ENCODE peak calls at places on chromosomes 6 and 20, in four cellular contexts. G, Y, Z and L are unnamed samples.

GRCh38 chr20:52312131-52312729 is 120.7 kb upstream of the ZFP64 start:
- DNase-seq in G (peak; percentile 78), Y (peak; percentile 78), Z (peak; percentile 35), L (no peak)

GRCh38 chr6:15429146-15430110 is 183.6 kb downstream of the JARID2 start:
- DNase-seq in G (peak; percentile 81), Y (peak; percentile 85), Z (no peak), L (no peak)

GRCh38 chr6:167351656-167352354 is 26.9 kb downstream of the TTLL2 start:
- DNase-seq in G (no peak), Y (no peak), Z (no peak), L (no peak)

GRCh38 chr20:289693-290080 is 863 bp downstream of the C20orf96 start:
- DNase-seq in G (no peak), Y (peak; percentile 15), Z (no peak), L (no peak)

GRCh38 chr20:54324652-54325285 is 116.9 kb downstream of the PFDN4 start:
- DNase-seq in G (no peak), Y (no peak), Z (no peak), L (no peak)

GRCh38 chr20:4898282-4898681 is 103.0 kb downstream of the SLC23A2 start:
- DNase-seq in G (peak; percentile 82), Y (peak; percentile 74), Z (peak; percentile 65), L (peak; percentile 25)

GRCh38 chr6:149529650-149530049 is 16.2 kb downstream of the PPIL4 start:
- DNase-seq in G (no peak), Y (no peak), Z (no peak), L (no peak)

GRCh38 chr20:17875106-17875980 is 93.3 kb downstream of the SNX5 start:
- DNase-seq in G (peak; percentile 93), Y (peak; percentile 95), Z (peak; percentile 96), L (no peak)

GRCh38 chr6:150720774-150721233 is 121.1 kb downstream of the PLEKHG1 start:
- DNase-seq in G (peak; percentile 21), Y (peak; percentile 62), Z (no peak), L (no peak)

GRCh38 chr20:37406010-37406998 is 60.4 kb downstream of the SRC start:
- DNase-seq in G (no peak), Y (peak; percentile 43), Z (peak; percentile 45), L (no peak)

GRCh38 chr6:34657037-34657306 is 39.6 kb downstream of the ILRUN start:
- DNase-seq in G (no peak), Y (no peak), Z (no peak), L (no peak)

GRCh38 chr20:63362426-63363009 is 1.4 kb upstream of the CHRNA4 start:
- DNase-seq in G (no peak), Y (no peak), Z (no peak), L (no peak)

GRCh38 chr6:10792101-10792500 is 44.5 kb downstream of the TMEM14B start:
- DNase-seq in G (no peak), Y (no peak), Z (no peak), L (no peak)

GRCh38 chr6:114144887-114145851 is 174.2 kb upstream of the HDAC2 start:
- DNase-seq in G (no peak), Y (no peak), Z (no peak), L (no peak)

GRCh38 chr20:63215101-63216040 is 560 bp downstream of the YTHDF1 start:
- DNase-seq in G (peak; percentile 64), Y (peak; percentile 62), Z (no peak), L (no peak)

GRCh38 chr6:28858963-28859362 is 64.8 kb downstream of the TRIM27 start:
- DNase-seq in G (no peak), Y (no peak), Z (no peak), L (no peak)

GRCh38 chr6:68082086-68082485 is 553.0 kb upstream of the ADGRB3 start:
- DNase-seq in G (peak; percentile 12), Y (no peak), Z (no peak), L (no peak)

GRCh38 chr6:36098920-36099647 is 31.2 kb upstream of the MAPK13 start:
- DNase-seq in G (no peak), Y (peak; percentile 56), Z (no peak), L (no peak)

GRCh38 chr6:19697744-19698290 is 139.4 kb upstream of the ID4 start:
- DNase-seq in G (peak; percentile 59), Y (peak; percentile 58), Z (no peak), L (no peak)

GRCh38 chr6:130760006-130760405 is 67.2 kb upstream of the SMLR1 start:
- DNase-seq in G (peak; percentile 61), Y (peak; percentile 54), Z (no peak), L (no peak)

GRCh38 chr20:44979090-44979621 is 12.8 kb downstream of the STK4 start:
- DNase-seq in G (peak; percentile 24), Y (peak; percentile 80), Z (no peak), L (no peak)

GRCh38 chr6:4370066-4370465 is 234.7 kb upstream of the ECI2 start:
- DNase-seq in G (peak; percentile 91), Y (peak; percentile 80), Z (no peak), L (no peak)

GRCh38 chr6:156579564-156579963 is 197.6 kb upstream of the ARID1B start:
- DNase-seq in G (no peak), Y (no peak), Z (no peak), L (no peak)
- H3K9me3 ChIP-seq in G (no peaks in the 10 kb centered on the region), Y (no peaks in the 10 kb centered on the region), Z (peaks cover 19% of the 10 kb centered on the region), L (peaks cover 3% of the 10 kb centered on the region)

GRCh38 chr6:129140571-129140970 is 257.6 kb downstream of the LAMA2 start:
- DNase-seq in G (peak; percentile 86), Y (peak; percentile 67), Z (no peak), L (no peak)
- H3K27ac ChIP-seq in G (no peak overlapping the region), Y (no peak overlapping the region), Z (peak overlapping the region; percentile 41), L (peak overlapping the region; percentile 51)

GRCh38 chr6:6969761-6970223 is 138.0 kb upstream of the RREB1 start:
- DNase-seq in G (no peak), Y (no peak), Z (peak; percentile 81), L (no peak)
- TF ChIP-seq CTCF in G (no peak), Y (no peak), Z (no peak), L (no peak)

GRCh38 chr6:84103029-84103428 is 69.5 kb downstream of the MRAP2 start:
- DNase-seq in G (no peak), Y (peak; percentile 10), Z (no peak), L (no peak)
- H3K9me3 ChIP-seq in G (no peaks in the 10 kb centered on the region), Y (no peaks in the 10 kb centered on the region), Z (no peaks in the 10 kb centered on the region), L (no peaks in the 10 kb centered on the region)

GRCh38 chr6:42378125-42378524 is 73.6 kb downstream of the TRERF1 start:
- DNase-seq in G (no peak), Y (no peak), Z (no peak), L (no peak)

GRCh38 chr6:42372699-42373098 is 79.0 kb downstream of the TRERF1 start:
- DNase-seq in G (no peak), Y (no peak), Z (no peak), L (no peak)

GRCh38 chr6:42375905-42376304 is 75.8 kb downstream of the TRERF1 start:
- DNase-seq in G (no peak), Y (no peak), Z (no peak), L (no peak)

GRCh38 chr6:42374027-42374669 is 77.6 kb downstream of the TRERF1 start:
- DNase-seq in G (no peak), Y (no peak), Z (no peak), L (no peak)

DNA sequence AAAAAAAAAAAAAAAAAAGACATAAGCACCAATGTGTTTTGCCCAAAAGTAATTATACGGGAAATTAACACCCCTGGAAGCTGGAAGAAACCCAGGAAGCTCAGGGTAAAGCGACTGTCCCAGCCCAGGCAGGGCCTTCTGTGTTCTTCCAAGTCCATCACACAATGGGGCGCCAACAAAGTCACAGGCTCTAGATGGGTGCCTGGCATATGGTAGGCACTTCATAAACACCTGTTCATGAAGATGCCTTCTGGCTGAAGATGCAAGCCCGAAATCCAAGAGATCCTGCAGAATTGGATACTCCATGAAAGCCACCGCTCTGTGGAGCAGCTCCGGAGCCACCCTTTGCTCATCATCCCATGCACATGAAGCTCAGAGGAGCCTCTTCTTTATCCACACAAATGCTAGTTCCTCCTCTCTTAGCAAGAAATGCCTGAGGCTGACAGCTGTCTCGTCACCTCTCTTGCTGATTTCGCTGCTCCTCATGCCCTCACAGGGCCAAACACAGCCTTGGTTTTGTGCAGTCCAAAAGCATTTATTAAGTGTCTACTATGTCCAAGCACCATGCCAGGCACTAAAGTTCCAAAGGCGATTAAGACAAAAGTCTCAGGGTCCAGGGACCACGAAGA is 76.6 kb downstream of the TRERF1 start:
- DNase-seq in G (no peak), Y (no peak), Z (no peak), L (no peak)
- H3K27ac ChIP-seq in G (no peak overlapping the region), Y (no peak overlapping the region), Z (no peak overlapping the region), L (no peak overlapping the region)

GRCh38 chr6:137799950-137800568 is 67.0 kb upstream of the TNFAIP3 start:
- DNase-seq in G (peak; percentile 63), Y (peak; percentile 80), Z (no peak), L (no peak)
- TF ChIP-seq CTCF in G (peak; percentile 52), Y (peak; percentile 66), Z (no peak), L (peak; percentile 25)

DNA sequence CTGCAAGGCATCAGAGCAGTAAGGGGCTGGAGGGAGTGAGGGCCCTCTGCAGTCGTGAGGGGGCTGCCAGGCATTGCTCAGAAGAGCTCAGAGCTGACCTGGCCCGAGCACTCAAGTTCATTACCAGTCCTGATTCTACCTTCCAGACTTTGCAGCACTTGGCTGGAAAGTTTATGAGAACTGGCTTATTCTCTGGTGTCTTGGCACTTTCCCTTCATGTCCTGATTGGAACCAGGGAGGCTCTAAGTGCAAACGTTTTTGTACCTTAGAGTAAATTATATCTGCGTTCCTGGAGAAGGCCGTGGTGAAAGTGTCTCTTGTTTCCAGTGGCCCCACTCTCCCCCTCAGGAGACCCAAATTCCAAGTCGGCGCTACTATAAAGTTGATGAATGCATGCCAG is 402.3 kb downstream of the CDC5L start:
- DNase-seq in G (no peak), Y (no peak), Z (no peak), L (no peak)
- H3K9me3 ChIP-seq in G (no peaks in the 10 kb centered on the region), Y (no peaks in the 10 kb centered on the region), Z (no peaks in the 10 kb centered on the region), L (no peaks in the 10 kb centered on the region)